ENCODE peak calls at places on chromosomes 16 and 17, in ten cellular contexts. U is A549; M is bronchial epithelial cell; D is H9; F is activated effector memory CD4-positive, alpha-beta T cell treated with anti-CD3 and anti-CD28 coated beads, Interleukin-2, amount 50 U/mL, for 16 hours; O is iPS DF 19.7; Z is PC-9; L is SW 1271; S is progenitor cell of endocrine pancreas; V is Peyer's patch. G is an unnamed sample.
A peak's percentile ranks its signal among the peaks of the same experiment; 100 is the strongest.

GRCh38 chr16:4381072-4381934 is 9.7 kb downstream of the VASN start:
- DNase-seq in D (no peak), U (no peak), O (no peak), F (no peak), S (no peak), Z (no peak), V (no peak), L (no peak), M (no peak), G (no peak)

GRCh38 chr16:84572096-84572495 is 45.8 kb downstream of the COTL1 start:
- DNase-seq in L (no peak), S (no peak), D (no peak), F (no peak), Z (no peak), V (no peak), U (no peak), M (no peak), O (no peak), G (no peak)

GRCh38 chr17:47205419-47205963 is 3.7 kb upstream of the MYL4 start:
- DNase-seq in D (peak; percentile 59), M (peak; percentile 64), U (no peak), O (no peak), S (no peak), L (no peak), V (peak; percentile 87), Z (peak; percentile 95), F (peak; percentile 87), G (no peak)

GRCh38 chr17:16459850-16460550 is 32.0 kb downstream of the LRRC75A start:
- DNase-seq in V (no peak), F (no peak), M (peak; percentile 70), O (no peak), L (peak; percentile 38), Z (no peak), S (no peak), D (peak; percentile 87), U (no peak), G (no peak)

GRCh38 chr16:28873543-28874201 is 4.6 kb upstream of the ATP2A1 start:
- DNase-seq in L (no peak), D (peak; percentile 59), V (peak; percentile 66), F (peak; percentile 85), Z (no peak), S (no peak), O (no peak), U (peak; percentile 73), M (no peak), G (no peak)

GRCh38 chr16:75580-76501 is 2.2 kb upstream of the MPG start:
- DNase-seq in Z (no peak), M (peak; percentile 22), L (peak; percentile 16), D (peak; percentile 83), U (no peak), O (no peak), V (peak; percentile 78), S (no peak), F (no peak), G (no peak)

GRCh38 chr17:1122681-1123396 is 56.9 kb downstream of the ABR start:
- DNase-seq in F (peak; percentile 93), O (no peak), S (peak; percentile 74), V (peak; percentile 94), Z (peak; percentile 46), U (peak; percentile 91), L (peak; percentile 59), D (peak; percentile 92), M (peak; percentile 60), G (no peak)

GRCh38 chr17:72421128-72422092 is 300.6 kb downstream of the SOX9 start:
- DNase-seq in S (no peak), U (peak; percentile 99), Z (peak; percentile 99), M (peak; percentile 98), L (peak; percentile 99), D (no peak), O (no peak), F (peak; percentile 76), V (peak; percentile 89), G (no peak)

GRCh38 chr17:80663783-80664206 is 119.2 kb downstream of the RPTOR start:
- DNase-seq in L (no peak), Z (no peak), V (peak; percentile 48), M (no peak), S (no peak), F (peak; percentile 73), U (no peak), O (no peak), D (no peak), G (no peak)

GRCh38 chr16:30040221-30040620 is 9.2 kb upstream of the TLCD3B start:
- DNase-seq in O (no peak), L (no peak), Z (no peak), U (no peak), V (no peak), D (no peak), S (no peak), M (no peak), F (no peak), G (no peak)

GRCh38 chr17:38729886-38730525 is at the start of gene CISD3:
- DNase-seq in M (peak; percentile 60), F (peak; percentile 95), U (peak; percentile 86), D (peak; percentile 86), L (peak; percentile 76), O (no peak), S (peak; percentile 75), V (peak; percentile 94), Z (peak; percentile 64), G (no peak)

GRCh38 chr16:81185416-81185815 is 53.1 kb upstream of the BCO1 start:
- DNase-seq in Z (no peak), O (no peak), M (no peak), V (no peak), U (no peak), D (no peak), F (no peak), L (no peak), S (no peak), G (no peak)

GRCh38 chr17:57410169-57410568 is 153.8 kb downstream of the MSI2 start:
- DNase-seq in D (no peak), M (no peak), S (no peak), L (no peak), U (no peak), O (no peak), F (no peak), V (no peak), Z (no peak), G (no peak)

GRCh38 chr17:68383443-68384321 is 73.6 kb downstream of the WIPI1 start:
- DNase-seq in L (no peak), V (peak; percentile 69), M (no peak), O (no peak), U (no peak), F (no peak), D (peak; percentile 25), Z (no peak), S (no peak), G (no peak)

GRCh38 chr17:19311016-19311415 is 51.5 kb downstream of the B9D1 start:
- DNase-seq in D (no peak), S (no peak), Z (no peak), F (no peak), U (no peak), L (no peak), O (no peak), M (no peak), V (no peak), G (no peak)

GRCh38 chr17:74177018-74177450 is 26.4 kb upstream of the RPL38 start:
- DNase-seq in U (no peak), L (no peak), M (peak; percentile 83), V (no peak), S (no peak), O (no peak), D (no peak), Z (no peak), F (peak; percentile 9), G (no peak)

GRCh38 chr17:9389116-9389515 is 186.5 kb downstream of the STX8 start:
- DNase-seq in Z (peak; percentile 89), S (no peak), L (peak; percentile 66), V (no peak), D (no peak), F (peak; percentile 63), U (peak; percentile 40), M (peak; percentile 99), O (no peak), G (no peak)

GRCh38 chr17:61731330-61731729 is 132.0 kb downstream of the BRIP1 start:
- DNase-seq in U (no peak), V (no peak), O (no peak), M (no peak), Z (no peak), S (no peak), F (no peak), L (no peak), D (no peak), G (no peak)

GRCh38 chr16:85821441-85821901 is 22.0 kb downstream of the COX4I1 start:
- DNase-seq in L (peak; percentile 81), M (peak; percentile 49), U (peak; percentile 92), F (peak; percentile 91), O (peak; percentile 47), D (peak; percentile 86), V (peak; percentile 90), S (peak; percentile 83), Z (peak; percentile 54), G (peak; percentile 99)

G was measured in H1.